ENCODE peak calls at places on chromosomes 12 and 14, in four cellular contexts. One of them, this sample, is unnamed.

GRCh38 chr12:227286-227915 is 13.4 kb upstream of the SLC6A12 start:
- DNase-seq in effector memory CD8-positive, alpha-beta T cell: no peak
- DNase-seq in nephron progenitor cell: no peak
- DNase-seq in HT-29: no peak
- DNase-seq in this sample: no peak

GRCh38 chr12:54596526-54596946 is 8.1 kb upstream of the PPP1R1A start:
- DNase-seq in effector memory CD8-positive, alpha-beta T cell: peak
- DNase-seq in nephron progenitor cell: peak
- DNase-seq in HT-29: peak
- DNase-seq in this sample: peak

GRCh38 chr14:52703225-52703624 is 3.8 kb upstream of the PSMC6 start:
- DNase-seq in effector memory CD8-positive, alpha-beta T cell: no peak
- DNase-seq in nephron progenitor cell: no peak
- DNase-seq in HT-29: no peak
- DNase-seq in this sample: no peak

GRCh38 chr14:54857830-54858269 is 44.8 kb downstream of the GCH1 start:
- DNase-seq in effector memory CD8-positive, alpha-beta T cell: no peak
- DNase-seq in nephron progenitor cell: no peak
- DNase-seq in HT-29: no peak
- DNase-seq in this sample: no peak

GRCh38 chr12:96578526-96579125 is 89.2 kb downstream of the CFAP54 start:
- DNase-seq in effector memory CD8-positive, alpha-beta T cell: peak
- DNase-seq in nephron progenitor cell: peak
- DNase-seq in HT-29: peak
- DNase-seq in this sample: peak

GRCh38 chr12:79997115-79997805 is 62.4 kb upstream of the PPP1R12A start:
- DNase-seq in effector memory CD8-positive, alpha-beta T cell: no peak
- DNase-seq in nephron progenitor cell: no peak
- DNase-seq in HT-29: no peak
- DNase-seq in this sample: no peak

GRCh38 chr12:73418541-73418940 is 1119.1 kb upstream of the ATXN7L3B start:
- DNase-seq in effector memory CD8-positive, alpha-beta T cell: no peak
- DNase-seq in nephron progenitor cell: no peak
- DNase-seq in HT-29: no peak
- DNase-seq in this sample: no peak

GRCh38 chr12:48933664-48934311 is 8.5 kb upstream of the FKBP11 start:
- DNase-seq in effector memory CD8-positive, alpha-beta T cell: peak
- DNase-seq in nephron progenitor cell: no peak
- DNase-seq in HT-29: no peak
- DNase-seq in this sample: no peak

GRCh38 chr12:82694276-82694675 is 7.6 kb downstream of the TMTC2 start:
- DNase-seq in effector memory CD8-positive, alpha-beta T cell: no peak
- DNase-seq in nephron progenitor cell: no peak
- DNase-seq in HT-29: no peak
- DNase-seq in this sample: no peak

GRCh38 chr12:19945559-19946485 is 422.5 kb upstream of the PDE3A start:
- DNase-seq in effector memory CD8-positive, alpha-beta T cell: no peak
- DNase-seq in nephron progenitor cell: no peak
- DNase-seq in HT-29: no peak
- DNase-seq in this sample: peak

GRCh38 chr12:89373772-89374572 is 21.7 kb upstream of the DUSP6 start:
- DNase-seq in effector memory CD8-positive, alpha-beta T cell: no peak
- DNase-seq in nephron progenitor cell: no peak
- DNase-seq in HT-29: no peak
- DNase-seq in this sample: peak

GRCh38 chr12:111093428-111094142 is 173.2 kb upstream of the MYL2 start:
- DNase-seq in effector memory CD8-positive, alpha-beta T cell: no peak
- DNase-seq in nephron progenitor cell: no peak
- DNase-seq in HT-29: no peak
- DNase-seq in this sample: no peak

GRCh38 chr14:99395904-99396530 is 84.6 kb downstream of the SETD3 start:
- DNase-seq in effector memory CD8-positive, alpha-beta T cell: peak
- DNase-seq in nephron progenitor cell: no peak
- DNase-seq in HT-29: no peak
- DNase-seq in this sample: peak

GRCh38 chr12:95838125-95838524 is 20.6 kb upstream of the SNRPF start:
- DNase-seq in effector memory CD8-positive, alpha-beta T cell: no peak
- DNase-seq in nephron progenitor cell: no peak
- DNase-seq in HT-29: peak
- DNase-seq in this sample: peak

GRCh38 chr12:101276433-101276832 is 3.5 kb upstream of the UTP20 start:
- DNase-seq in effector memory CD8-positive, alpha-beta T cell: no peak
- DNase-seq in nephron progenitor cell: no peak
- DNase-seq in HT-29: no peak
- DNase-seq in this sample: no peak

GRCh38 chr12:97312570-97313135 is 150.0 kb upstream of the RMST start:
- DNase-seq in effector memory CD8-positive, alpha-beta T cell: no peak
- DNase-seq in nephron progenitor cell: no peak
- DNase-seq in HT-29: no peak
- DNase-seq in this sample: no peak

This sample was measured in DMS53.